ENCODE peak calls at places on chromosomes 3 and 15, in eight cellular contexts. I is foreskin fibroblast; S is HCEC 1CT; D is psoas muscle; X is stimulated activated CD4-positive, alpha-beta T cell treated with anti-CD3 and anti-CD28 coated beads, Interleukin-1b, Interleukin-23, amount 100 ng/mL, for 4 hours; N is adrenal gland; M is neural crest cell; A is effector CD4-positive, alpha-beta T cell. L is an unnamed sample.

GRCh38 chr3:133441867-133442270 is 42.0 kb downstream of the BFSP2 start:
- DNase-seq in X (no peak), S (no peak), M (no peak), N (no peak), D (no peak), I (no peak), A (no peak), L (no peak)

GRCh38 chr3:11568503-11569155 is 75.1 kb downstream of the VGLL4 start:
- DNase-seq in M (no peak), I (peak), A (no peak), D (peak), X (no peak), S (peak), N (peak), L (no peak)

GRCh38 chr3:140537075-140537474 is 140.8 kb upstream of the TRIM42 start:
- DNase-seq in M (no peak), I (no peak), A (no peak), D (no peak), N (no peak), S (no peak), X (no peak), L (no peak)

GRCh38 chr15:49622561-49622960 is 1.7 kb downstream of the DTWD1 start:
- DNase-seq in M (no peak), X (no peak), S (no peak), D (no peak), N (no peak), A (no peak), I (peak), L (no peak)

GRCh38 chr3:42205800-42206514 is 60.0 kb downstream of the CCK start:
- DNase-seq in X (no peak), M (no peak), I (no peak), A (no peak), D (no peak), S (no peak), N (no peak), L (peak)

GRCh38 chr15:42348083-42348482 is 11.2 kb upstream of the CAPN3 start:
- DNase-seq in X (no peak), S (peak), D (no peak), M (no peak), I (peak), A (no peak), N (no peak), L (no peak)

GRCh38 chr3:66830301-66830700 is 167.8 kb upstream of the KBTBD8 start:
- DNase-seq in S (no peak), N (no peak), M (no peak), A (no peak), I (no peak), X (no peak), D (no peak), L (no peak)

GRCh38 chr15:58608711-58609110 is 140.8 kb downstream of the ADAM10 start:
- DNase-seq in A (no peak), N (no peak), S (peak), X (no peak), I (peak), M (no peak), D (no peak), L (no peak)

GRCh38 chr15:70431854-70432253 is 331.5 kb downstream of the UACA start:
- DNase-seq in X (no peak), S (no peak), I (no peak), A (no peak), N (no peak), M (no peak), D (no peak), L (no peak)

GRCh38 chr15:77112819-77113569 is 42.1 kb upstream of the TSPAN3 start:
- DNase-seq in S (no peak), D (no peak), I (peak), X (no peak), A (no peak), M (no peak), N (no peak), L (no peak)

GRCh38 chr3:146196789-146197188 is 35.8 kb upstream of the PLOD2 start:
- DNase-seq in I (no peak), A (no peak), N (no peak), X (no peak), M (no peak), S (no peak), D (no peak), L (no peak)

GRCh38 chr3:152564454-152564853 is 270.5 kb upstream of the P2RY1 start:
- DNase-seq in N (no peak), A (no peak), M (no peak), X (no peak), S (no peak), I (peak), D (no peak), L (no peak)

GRCh38 chr15:78130466-78131294 is 565 bp downstream of the CIB2 start:
- DNase-seq in N (peak), S (no peak), A (no peak), M (no peak), X (no peak), I (no peak), D (peak), L (no peak)

GRCh38 chr3:49015072-49015471 is 3.3 kb downstream of the DALRD3 start:
- DNase-seq in A (no peak), M (no peak), X (no peak), N (no peak), S (no peak), I (no peak), D (no peak), L (no peak)

L was measured in GM10248.